ENCODE peak calls at places on chromosomes 4 and X, in six cellular contexts. A is BJ, M is right lobe of liver, O is fibroblast of lung, T is heart left ventricle, B is A549. W is an unnamed sample.

GRCh38 chr4:6991771-6992557 is 51.2 kb upstream of the TADA2B start:
- DNase-seq in B (no peak), M (no peak), A (peak), T (no peak), O (peak), W (peak)

GRCh38 chrX:151697537-151697936 is 2.3 kb downstream of the PRRG3 start:
- DNase-seq in T (no peak), A (peak), B (no peak), M (no peak), O (peak), W (peak)

GRCh38 chr4:141642711-141643110 is 6.3 kb downstream of the IL15 start:
- DNase-seq in M (no peak), A (no peak), T (no peak), B (peak), O (no peak), W (no peak)

GRCh38 chrX:45368705-45369104 is 168.0 kb upstream of the DIPK2B start:
- DNase-seq in B (peak), A (no peak), M (no peak), O (no peak), T (no peak), W (no peak)

GRCh38 chr4:94338681-94339351 is 3.8 kb downstream of the HPGDS start:
- DNase-seq in M (no peak), T (no peak), O (no peak), B (no peak), A (no peak), W (no peak)

GRCh38 chr4:159171287-159171686 is 68.4 kb downstream of the RAPGEF2 start:
- DNase-seq in O (peak), B (no peak), T (no peak), M (no peak), A (no peak), W (no peak)

GRCh38 chr4:149008415-149009025 is 566.3 kb upstream of the NR3C2 start:
- DNase-seq in T (no peak), M (no peak), A (no peak), O (peak), B (no peak), W (no peak)

GRCh38 chr4:110224142-110224541 is 25.7 kb upstream of the ELOVL6 start:
- DNase-seq in O (no peak), T (no peak), B (no peak), A (no peak), M (no peak), W (no peak)

GRCh38 chr4:84878090-84878489 is 88.4 kb downstream of the WDFY3 start:
- DNase-seq in M (no peak), T (no peak), B (no peak), A (peak), O (peak), W (peak)

GRCh38 chr4:16757080-16757521 is 141.3 kb downstream of the LDB2 start:
- DNase-seq in A (no peak), O (peak), M (no peak), T (no peak), B (no peak), W (no peak)

GRCh38 chr4:188858696-188859095 is 719.5 kb downstream of the TRIML1 start:
- DNase-seq in B (no peak), M (no peak), T (no peak), O (no peak), A (no peak), W (no peak)

GRCh38 chr4:188854451-188854850 is 715.2 kb downstream of the TRIML1 start:
- DNase-seq in B (no peak), M (no peak), T (no peak), A (no peak), O (no peak), W (peak)
- H3K4me3 ChIP-seq in B (no peak), M (no peak), T (no peak), A (no peak), O (no peak), W (no peak)

GRCh38 chr4:147933316-147933715 is 201.4 kb downstream of the ARHGAP10 start:
- DNase-seq in B (no peak), A (no peak), T (no peak), M (no peak), O (no peak), W (no peak)
- TF ChIP-seq CTCF in B (no peak), A (no peak), T (peak), M (no peak), O (peak), W (no peak)

GRCh38 chr4:184815046-184815877 is 10.5 kb downstream of the ACSL1 start:
- DNase-seq in M (peak), B (no peak), A (no peak), T (peak), O (peak), W (peak)

GRCh38 chr4:184818216-184818564 is 7.6 kb downstream of the ACSL1 start:
- DNase-seq in M (no peak), B (no peak), A (no peak), T (no peak), O (no peak), W (no peak)

GRCh38 chr4:184819786-184820185 is 6.0 kb downstream of the ACSL1 start:
- DNase-seq in B (no peak), M (peak), T (no peak), O (no peak), A (no peak), W (no peak)

GRCh38 chr4:184816962-184817361 is 8.8 kb downstream of the ACSL1 start:
- DNase-seq in T (no peak), O (no peak), A (no peak), M (no peak), B (no peak), W (no peak)

DNA sequence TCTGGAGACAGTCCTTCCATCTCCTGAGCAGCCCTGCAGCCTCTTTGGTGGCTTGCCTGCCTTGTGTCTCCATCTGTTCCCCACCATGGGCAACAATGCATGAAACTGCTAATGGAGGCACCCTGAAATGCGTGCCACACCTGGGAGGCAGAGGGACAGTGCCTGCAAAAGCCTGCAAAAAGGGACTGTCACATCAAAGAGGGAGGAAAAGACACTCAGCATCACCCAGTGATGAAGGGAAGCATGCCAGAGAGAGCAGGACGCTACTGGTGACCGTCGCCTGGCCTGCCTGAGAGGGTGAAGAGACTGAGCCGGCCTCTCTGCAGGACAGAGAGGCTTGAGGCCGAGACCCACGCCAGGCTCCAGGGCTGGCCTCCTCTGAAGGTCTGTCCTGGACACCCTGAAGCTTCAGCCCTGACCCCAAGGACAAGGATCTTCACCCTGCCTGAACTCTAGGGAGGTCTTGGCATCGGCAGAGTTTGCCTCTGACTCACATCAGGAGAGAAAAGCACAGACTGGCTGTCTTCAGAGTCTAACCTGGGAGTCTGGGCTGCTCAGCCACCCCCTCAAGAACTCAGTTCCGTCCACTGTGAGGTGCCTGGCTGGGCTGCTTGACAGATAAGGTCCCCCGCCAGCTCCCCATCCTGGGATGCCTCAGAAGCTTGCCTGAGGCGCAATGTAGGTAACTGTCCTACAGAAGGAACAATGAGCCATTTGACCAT is 8.1 kb downstream of the ACSL1 start:
- DNase-seq in B (no peak), A (no peak), O (no peak), T (no peak), M (no peak), W (no peak)
- H3K4me3 ChIP-seq in B (no peak), A (no peak), O (no peak), T (no peak), M (no peak), W (no peak)

GRCh38 chr4:4752576-4753401 is 106.7 kb upstream of the MSX1 start:
- DNase-seq in A (peak), B (no peak), M (no peak), T (no peak), O (no peak), W (no peak)

GRCh38 chr4:4753643-4754042 is 105.8 kb upstream of the MSX1 start:
- DNase-seq in B (no peak), A (no peak), O (no peak), T (no peak), M (no peak), W (no peak)

GRCh38 chr4:4754641-4755040 is 104.8 kb upstream of the MSX1 start:
- DNase-seq in A (no peak), M (no peak), O (no peak), B (no peak), T (no peak), W (no peak)

GRCh38 chr4:4752025-4752424 is 107.4 kb upstream of the MSX1 start:
- DNase-seq in B (no peak), T (no peak), O (no peak), A (no peak), M (no peak), W (no peak)

GRCh38 chr4:4755306-4755705 is 104.2 kb upstream of the MSX1 start:
- DNase-seq in T (no peak), B (no peak), O (no peak), M (no peak), A (no peak), W (no peak)
- TF ChIP-seq CTCF in T (no peak), B (no peak), O (no peak), M (no peak), A (no peak), W (peak)

GRCh38 chr4:20483416-20483815 is 216.8 kb upstream of the PACRGL start:
- DNase-seq in T (no peak), O (peak), B (no peak), M (no peak), A (no peak), W (no peak)
- H3K4me3 ChIP-seq in T (no peak), O (no peak), B (no peak), M (no peak), A (no peak), W (no peak)

DNA sequence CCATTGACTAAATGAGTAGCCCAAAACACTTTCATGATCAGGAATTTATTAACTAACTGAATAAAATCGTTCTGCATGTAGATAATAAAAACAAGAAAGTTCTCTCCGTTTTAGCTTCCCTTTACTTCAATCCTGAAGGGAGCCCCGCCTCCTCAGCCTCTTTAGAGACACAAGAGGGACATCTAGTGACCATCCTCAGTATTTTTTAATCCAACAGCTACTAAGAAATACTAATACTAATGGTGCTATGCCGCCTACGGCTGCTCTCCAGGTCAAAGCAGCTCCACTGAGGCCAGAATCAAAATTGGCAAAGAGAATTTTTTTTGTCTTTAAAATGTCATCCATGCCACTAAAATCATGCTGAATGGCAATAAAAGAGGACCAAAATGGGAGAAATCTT is 3.2 kb upstream of the PCDH19 start:
- DNase-seq in T (no peak), M (no peak), B (peak), A (no peak), O (peak), W (peak)
- TF ChIP-seq CTCF in T (peak), M (peak), B (peak), A (peak), O (peak), W (peak)